ENCODE peak calls at places on chromosomes 1 and 21, in six cellular contexts. P is ovary, F is AG09309, V is GM13977, U is osteocyte, S is lower lobe of right lung. O is an unnamed sample.

GRCh38 chr21:18058731-18059398 is 185.8 kb upstream of the CHODL start:
- DNase-seq in F (no peak), S (no peak), U (no peak), V (no peak), P (no peak), O (no peak)

GRCh38 chr21:22561946-22562345 is 1563.7 kb downstream of the NCAM2 start:
- DNase-seq in U (no peak), P (no peak), S (no peak), F (no peak), V (no peak), O (no peak)

GRCh38 chr1:93519196-93519825 is 71.4 kb downstream of the FNBP1L start:
- DNase-seq in S (no peak), V (no peak), F (no peak), U (no peak), P (no peak), O (no peak)

GRCh38 chr21:45542667-45543370 is 579 bp upstream of the SLC19A1 start:
- DNase-seq in S (peak), U (peak), F (no peak), P (peak), V (no peak), O (no peak)

GRCh38 chr1:4267381-4268261 is 367.5 kb upstream of the C1orf174 start:
- DNase-seq in U (no peak), V (no peak), S (no peak), P (no peak), F (no peak), O (peak)

GRCh38 chr1:53540604-53541262 is 81.5 kb downstream of the DMRTB1 start:
- DNase-seq in F (no peak), V (no peak), S (no peak), U (no peak), P (no peak), O (no peak)

GRCh38 chr1:24503003-24503751 is 541 bp downstream of the RCAN3 start:
- DNase-seq in P (no peak), F (no peak), V (no peak), S (no peak), U (no peak), O (no peak)

GRCh38 chr1:211920141-211920572 is 89.6 kb upstream of the LPGAT1 start:
- DNase-seq in U (no peak), V (no peak), F (peak), S (no peak), P (no peak), O (no peak)

GRCh38 chr1:156625436-156626078 is 6.3 kb downstream of the HAPLN2 start:
- DNase-seq in S (peak), F (no peak), P (peak), V (peak), U (no peak), O (peak)

GRCh38 chr1:156624814-156625435 is 5.7 kb downstream of the HAPLN2 start:
- DNase-seq in S (no peak), F (no peak), P (no peak), U (no peak), V (peak), O (no peak)

GRCh38 chr1:156626079-156626438 is 6.8 kb downstream of the HAPLN2 start:
- DNase-seq in V (no peak), F (no peak), U (no peak), S (no peak), P (no peak), O (no peak)

GRCh38 chr1:156629825-156630449 is 10.7 kb downstream of the HAPLN2 start:
- DNase-seq in F (no peak), S (no peak), U (no peak), P (no peak), V (no peak), O (no peak)

GRCh38 chr1:156627313-156627880 is 8.2 kb downstream of the HAPLN2 start:
- DNase-seq in S (no peak), P (no peak), V (peak), U (no peak), F (no peak), O (peak)
- TF ChIP-seq CTCF in S (peak), P (no peak), V (peak), U (peak), F (peak), O (peak)

GRCh38 chr1:30085814-30086770 is 637.3 kb downstream of the MATN1 start:
- DNase-seq in P (peak), U (no peak), V (peak), F (no peak), S (peak), O (peak)
- TF ChIP-seq CTCF in P (peak), U (peak), V (peak), F (peak), S (peak), O (peak)

DNA sequence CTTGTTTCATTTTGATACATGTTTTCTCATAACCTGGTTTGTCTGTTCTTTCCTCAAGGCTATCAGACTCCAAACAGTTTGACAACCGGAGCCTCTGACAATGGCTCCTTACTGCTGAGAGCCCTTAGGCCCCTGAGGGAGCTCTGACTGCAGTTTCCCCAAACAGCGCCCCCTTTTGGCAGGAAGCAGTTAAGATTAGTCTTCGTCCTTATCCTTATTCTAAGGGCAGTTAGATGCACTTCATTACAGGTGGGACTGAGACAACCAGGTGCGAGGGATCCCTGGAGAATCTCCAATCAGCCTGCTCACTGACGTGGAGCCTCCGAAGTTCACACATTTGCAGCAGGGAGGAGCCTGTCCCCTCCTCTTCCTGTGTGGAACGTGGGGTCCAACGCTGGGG is 393.1 kb downstream of the BRINP3 start:
- DNase-seq in V (no peak), S (no peak), P (no peak), U (no peak), F (no peak), O (no peak)
- TF ChIP-seq CTCF in V (peak), S (no peak), P (no peak), U (no peak), F (no peak), O (peak)

GRCh38 chr1:160167580-160167979 is 16.2 kb downstream of the ATP1A4 start:
- DNase-seq in P (no peak), S (no peak), V (no peak), F (no peak), U (no peak), O (no peak)
- TF ChIP-seq CTCF in P (no peak), S (no peak), V (no peak), F (no peak), U (no peak), O (no peak)

GRCh38 chr1:212950243-212951057 is at the start of gene VASH2:
- DNase-seq in U (peak), S (peak), V (peak), P (peak), F (no peak), O (peak)
- TF ChIP-seq CTCF in U (no peak), S (no peak), V (peak), P (no peak), F (no peak), O (no peak)

GRCh38 chr1:68496680-68497357 is at the start of gene DEPDC1:
- DNase-seq in P (peak), F (peak), V (peak), U (peak), S (peak), O (peak)

GRCh38 chr1:68497358-68497698 is 446 bp upstream of the DEPDC1 start:
- DNase-seq in S (no peak), V (no peak), U (no peak), P (no peak), F (no peak), O (no peak)

GRCh38 chr1:68495532-68495931 is 1.4 kb downstream of the DEPDC1 start:
- DNase-seq in U (no peak), F (no peak), P (no peak), S (no peak), V (peak), O (peak)

GRCh38 chr1:68493193-68493592 is 3.7 kb downstream of the DEPDC1 start:
- DNase-seq in F (no peak), S (no peak), V (no peak), U (no peak), P (no peak), O (no peak)

DNA sequence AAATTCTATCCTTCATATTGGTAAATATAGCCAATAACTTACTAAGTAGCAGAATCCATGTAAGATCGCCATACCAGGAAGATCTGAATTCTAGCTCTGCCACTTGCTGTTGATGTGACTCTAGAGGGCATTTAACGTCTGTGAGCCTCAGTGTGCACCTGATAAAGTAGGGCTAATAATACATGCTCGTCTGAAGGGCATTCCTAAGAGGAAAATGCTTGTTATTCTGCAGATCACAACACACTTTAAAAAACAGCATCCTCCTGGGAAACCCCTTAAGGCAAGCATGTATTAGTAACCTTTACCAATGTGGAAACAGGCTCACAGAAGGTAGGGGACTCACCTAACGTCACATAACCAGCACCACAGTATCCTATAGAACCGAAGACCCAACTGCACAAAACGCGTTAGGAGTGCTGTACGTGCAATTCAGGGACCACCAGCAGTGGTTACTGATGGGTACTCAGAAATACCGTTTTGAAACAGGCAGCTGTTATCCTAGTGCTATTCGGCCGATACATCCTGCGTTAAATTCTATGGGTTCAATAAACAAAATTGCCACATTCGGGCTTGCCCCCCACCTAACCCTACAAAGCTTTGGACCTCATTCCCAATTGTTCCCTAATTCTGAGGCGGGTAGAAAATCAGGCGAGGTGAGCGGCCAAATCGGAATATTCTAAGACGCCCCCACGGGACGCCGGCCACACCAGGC is 758 bp downstream of the DEPDC1 start:
- DNase-seq in V (peak), U (no peak), P (no peak), F (no peak), S (no peak), O (peak)
- TF ChIP-seq CTCF in V (no peak), U (no peak), P (no peak), F (no peak), S (no peak), O (no peak)

GRCh38 chr1:6491076-6491449 is 404 bp downstream of the PLEKHG5 start:
- DNase-seq in F (no peak), S (no peak), U (no peak), V (no peak), P (no peak), O (no peak)

GRCh38 chr1:6489383-6489765 is 2.1 kb downstream of the PLEKHG5 start:
- DNase-seq in U (no peak), F (no peak), P (no peak), V (no peak), S (no peak), O (no peak)

GRCh38 chr1:6489799-6490180 is 1.7 kb downstream of the PLEKHG5 start:
- DNase-seq in P (peak), U (peak), V (peak), S (peak), F (no peak), O (peak)

GRCh38 chr1:6491480-6491962 is at the start of gene PLEKHG5:
- DNase-seq in S (no peak), P (no peak), F (no peak), V (no peak), U (no peak), O (no peak)

DNA sequence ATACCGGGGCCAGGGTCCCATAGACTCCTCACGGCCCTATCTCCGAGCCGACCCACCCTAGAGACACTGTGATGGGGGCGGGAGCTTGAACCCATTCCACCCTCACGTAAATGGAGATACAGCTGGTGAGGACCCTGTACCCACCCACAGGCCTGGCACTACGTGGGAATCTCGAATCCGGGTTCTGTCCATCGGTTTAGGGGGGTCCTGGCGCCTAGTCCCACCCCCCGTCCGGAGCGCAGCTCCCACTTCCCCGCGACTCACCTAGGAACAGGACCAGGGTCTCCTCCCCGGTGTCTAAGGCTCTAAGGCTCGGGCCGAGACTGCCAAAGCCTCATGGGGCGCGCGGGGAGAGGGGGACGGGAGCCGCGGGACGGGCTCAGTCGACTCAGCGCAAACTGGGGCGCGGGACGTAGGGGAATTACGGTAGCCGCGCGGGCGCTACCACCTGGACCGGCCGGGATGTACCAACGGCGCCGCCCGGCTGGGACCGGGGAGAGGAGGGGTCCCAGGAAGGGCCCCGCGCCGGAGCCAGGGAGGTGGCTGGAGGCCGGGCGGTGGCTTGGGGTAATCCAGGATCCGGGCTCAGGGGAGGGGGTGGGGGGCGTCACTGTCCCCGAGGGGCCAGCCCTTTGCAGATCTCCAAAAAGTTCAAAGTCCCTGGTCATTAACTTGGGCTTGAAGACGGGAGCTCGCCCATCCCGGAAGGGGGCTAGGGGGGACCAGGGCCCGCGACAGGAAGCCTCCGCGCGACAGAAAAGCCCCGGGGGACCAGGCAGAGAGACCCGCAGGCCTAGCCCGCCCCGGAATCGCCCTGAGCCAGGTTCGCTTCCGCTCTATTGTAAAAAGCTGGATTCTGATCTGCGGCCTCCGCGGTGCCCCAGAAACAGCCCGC is 1.0 kb downstream of the PLEKHG5 start:
- DNase-seq in S (peak), F (no peak), U (peak), P (peak), V (peak), O (peak)
- TF ChIP-seq CTCF in S (peak), F (no peak), U (peak), P (no peak), V (no peak), O (no peak)

GRCh38 chr1:64581786-64582185 is 111.9 kb downstream of the CACHD1 start:
- DNase-seq in U (no peak), P (no peak), F (no peak), V (no peak), S (no peak), O (no peak)

DNA sequence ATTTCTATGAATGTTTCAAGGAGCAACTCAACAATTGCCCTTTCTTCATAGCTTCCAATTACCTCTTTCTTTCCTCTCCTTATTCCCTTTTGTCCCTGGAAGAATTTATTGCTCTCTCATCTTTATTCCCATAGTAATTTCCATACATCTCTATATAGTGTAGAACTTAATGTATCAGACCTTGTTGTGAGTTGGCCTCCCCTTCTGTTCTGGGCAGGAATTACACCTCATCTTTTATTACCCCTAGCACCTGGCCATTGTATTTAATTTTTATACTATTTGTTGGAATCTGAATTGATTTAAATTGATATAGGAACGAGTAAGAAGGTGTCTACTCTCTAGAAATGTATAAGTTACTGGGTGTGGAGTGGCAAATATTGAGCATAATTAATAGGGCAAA is 114.5 kb downstream of the CACHD1 start:
- DNase-seq in P (no peak), V (no peak), F (no peak), U (no peak), S (no peak), O (no peak)
- TF ChIP-seq CTCF in P (no peak), V (no peak), F (peak), U (no peak), S (no peak), O (no peak)